ENCODE peak calls at places on chromosomes 7 and 10, in eight cellular contexts. Z is Caco-2; P is dermis microvascular lymphatic vessel endothelial cell; K is memory B cell; X is left colon; G is lower lobe of right lung; F is brain microvascular endothelial cell; S is CD4-positive, alpha-beta memory T cell. D is an unnamed sample.

GRCh38 chr10:929965-930364 is 1.5 kb downstream of the LARP4B start:
- DNase-seq in Z (no peak), P (no peak), K (no peak), X (no peak), G (no peak), F (no peak), S (no peak), D (no peak)

GRCh38 chr7:130891254-130892094 is 157.5 kb upstream of the KLF14 start:
- DNase-seq in Z (no peak), P (peak), K (no peak), X (no peak), G (peak), F (peak), S (no peak), D (no peak)

GRCh38 chr10:97991875-97992274 is 38.5 kb downstream of the CRTAC1 start:
- DNase-seq in Z (peak), P (peak), K (no peak), X (no peak), G (no peak), F (peak), S (no peak), D (no peak)

GRCh38 chr10:43305881-43306280 is 39.0 kb upstream of the RASGEF1A start:
- DNase-seq in Z (no peak), P (no peak), K (no peak), X (no peak), G (no peak), F (no peak), S (no peak), D (no peak)

GRCh38 chr7:142745783-142746182 is 3.5 kb upstream of the PRSS1 start:
- DNase-seq in Z (no peak), P (no peak), K (no peak), X (no peak), G (no peak), F (no peak), S (no peak), D (no peak)

GRCh38 chr7:90988523-90988922 is 275.7 kb upstream of the FZD1 start:
- DNase-seq in Z (no peak), P (no peak), K (no peak), X (no peak), G (no peak), F (no peak), S (no peak), D (no peak)

GRCh38 chr10:9825491-9826018 is 1192.1 kb upstream of the CELF2 start:
- DNase-seq in Z (peak), P (no peak), K (no peak), X (no peak), G (no peak), F (peak), S (no peak), D (no peak)

GRCh38 chr7:129690701-129691100 is 79.2 kb downstream of the NRF1 start:
- DNase-seq in Z (no peak), P (no peak), K (no peak), X (no peak), G (no peak), F (no peak), S (no peak), D (no peak)

GRCh38 chr10:101830322-101831168 is 12.3 kb upstream of the OGA start:
- DNase-seq in Z (peak), P (peak), K (peak), X (peak), G (peak), F (peak), S (peak), D (no peak)

GRCh38 chr7:147406521-147407115 is 1183.9 kb upstream of the C7orf33 start:
- DNase-seq in Z (no peak), P (no peak), K (no peak), X (no peak), G (no peak), F (no peak), S (no peak), D (no peak)

GRCh38 chr7:96120856-96121255 is 201.0 kb downstream of the SLC25A13 start:
- DNase-seq in Z (no peak), P (no peak), K (no peak), X (no peak), G (no peak), F (no peak), S (no peak), D (no peak)

GRCh38 chr7:129271500-129272355 is 46.9 kb downstream of the AHCYL2 start:
- DNase-seq in Z (peak), P (peak), K (peak), X (peak), G (no peak), F (peak), S (peak), D (no peak)

GRCh38 chr10:97412891-97413304 is 11.8 kb upstream of the RRP12 start:
- DNase-seq in Z (no peak), P (no peak), K (no peak), X (no peak), G (no peak), F (peak), S (no peak), D (no peak)